ENCODE peak calls at places on chromosomes 7 and 10, in four cellular contexts. V is left lung, S is WTC11, J is ELR. Y is an unnamed sample.

GRCh38 chr10:96996275-96996980 is 164.3 kb downstream of the LCOR start:
- DNase-seq in V (no peak), S (no peak), J (no peak), Y (no peak)

GRCh38 chr7:85068796-85069195 is 118.1 kb downstream of the SEMA3D start:
- DNase-seq in S (no peak), J (peak; percentile 76), V (no peak), Y (no peak)

GRCh38 chr7:112448376-112448775 is 1.9 kb upstream of the IFRD1 start:
- DNase-seq in S (no peak), J (no peak), V (no peak), Y (no peak)

GRCh38 chr7:27110163-27110976 is 7.9 kb upstream of the HOXA2 start:
- DNase-seq in J (peak; percentile 61), V (peak; percentile 53), S (peak; percentile 72), Y (peak; percentile 49)

GRCh38 chr10:3805791-3806381 is 20.9 kb upstream of the KLF6 start:
- DNase-seq in S (no peak), J (peak; percentile 94), V (no peak), Y (no peak)

GRCh38 chr7:84492128-84492527 is 297.5 kb upstream of the SEMA3A start:
- DNase-seq in S (no peak), J (peak; percentile 4), V (no peak), Y (no peak)

GRCh38 chr10:29845166-29845565 is 210.4 kb upstream of the SVIL start:
- DNase-seq in V (no peak), S (no peak), J (no peak), Y (no peak)

GRCh38 chr7:98594787-98595186 is 22.3 kb upstream of the NPTX2 start:
- DNase-seq in J (no peak), S (no peak), V (no peak), Y (no peak)

GRCh38 chr10:56551037-56551436 is 190.0 kb upstream of the ZWINT start:
- DNase-seq in V (no peak), J (no peak), S (no peak), Y (no peak)

GRCh38 chr7:110839866-110840265 is 251.1 kb upstream of the LRRN3 start:
- DNase-seq in S (no peak), V (no peak), J (peak; percentile 14), Y (no peak)

GRCh38 chr10:63013755-63014154 is 119.4 kb upstream of the NRBF2 start:
- DNase-seq in S (no peak), J (no peak), V (no peak), Y (no peak)

GRCh38 chr7:87648316-87648715 is 20.1 kb downstream of the RUNDC3B start:
- DNase-seq in S (no peak), V (no peak), J (no peak), Y (no peak)

GRCh38 chr7:94395141-94396041 is 696 bp downstream of the COL1A2 start:
- DNase-seq in J (peak; percentile 89), V (no peak), S (peak; percentile 36), Y (no peak)

GRCh38 chr10:116398224-116398623 is 29.4 kb upstream of the PNLIPRP3 start:
- DNase-seq in V (no peak), J (no peak), S (no peak), Y (no peak)

GRCh38 chr7:116574025-116574822 is 49.4 kb downstream of the CAV1 start:
- DNase-seq in J (peak; percentile 28), S (no peak), V (no peak), Y (no peak)

GRCh38 chr10:4708123-4708759 is 117.8 kb upstream of the AKR1E2 start:
- DNase-seq in J (no peak), S (peak; percentile 82), V (no peak), Y (no peak)

GRCh38 chr10:119521443-119522204 is 20.9 kb downstream of the RGS10 start:
- DNase-seq in J (peak; percentile 95), S (no peak), V (no peak), Y (no peak)

GRCh38 chr7:16089191-16089590 is 332.1 kb downstream of the CRPPA start:
- DNase-seq in V (no peak), J (no peak), S (no peak), Y (no peak)

GRCh38 chr10:88385601-88386203 is 197.4 kb downstream of the RNLS start:
- DNase-seq in S (peak; percentile 9), V (peak; percentile 75), J (peak; percentile 19), Y (peak; percentile 65)

GRCh38 chr10:132404911-132405462 is 8.0 kb downstream of the PWWP2B start:
- DNase-seq in J (no peak), S (peak; percentile 74), V (no peak), Y (peak; percentile 41)

GRCh38 chr10:21531164-21531563 is 2.9 kb upstream of the MLLT10 start:
- DNase-seq in J (peak; percentile 49), V (no peak), S (no peak), Y (no peak)

GRCh38 chr10:18066947-18067346 is 73.3 kb upstream of the CACNB2 start:
- DNase-seq in V (no peak), J (peak; percentile 22), S (no peak), Y (no peak)

GRCh38 chr7:7972128-7972527 is 3.5 kb downstream of the GLCCI1 start:
- DNase-seq in J (no peak), V (no peak), S (no peak), Y (no peak)

GRCh38 chr10:133127291-133128125 is 32.5 kb upstream of the KNDC1 start:
- DNase-seq in V (peak; percentile 23), S (peak; percentile 80), J (no peak), Y (peak; percentile 20)

GRCh38 chr7:25846722-25847121 is 305.3 kb upstream of the NFE2L3 start:
- DNase-seq in V (peak; percentile 49), J (peak; percentile 27), S (no peak), Y (no peak)

GRCh38 chr10:126734957-126735356 is 64.5 kb upstream of the C10orf90 start:
- DNase-seq in J (no peak), S (no peak), V (no peak), Y (no peak)

GRCh38 chr7:73452999-73453635 is 19.5 kb downstream of the FZD9 start:
- DNase-seq in J (no peak), V (no peak), S (no peak), Y (no peak)

GRCh38 chr10:61399386-61399785 is 53.8 kb downstream of the TMEM26 start:
- DNase-seq in V (no peak), S (no peak), J (no peak), Y (no peak)

GRCh38 chr7:69837387-69838068 is 239.3 kb downstream of the AUTS2 start:
- DNase-seq in V (no peak), J (no peak), S (no peak), Y (no peak)

GRCh38 chr10:70657036-70657435 is 15.3 kb upstream of the ADAMTS14 start:
- DNase-seq in J (no peak), S (no peak), V (no peak), Y (no peak)

GRCh38 chr10:34920578-34920977 is 105.5 kb upstream of the PARD3 start:
- DNase-seq in J (no peak), S (no peak), V (no peak), Y (no peak)

GRCh38 chr10:82953331-82953730 is 1078.3 kb downstream of the NRG3 start:
- DNase-seq in S (no peak), V (no peak), J (no peak), Y (no peak)